ENCODE peak calls at places on chromosomes 13 and 19, in five cellular contexts. G, F, A, M and B are unnamed samples.

GRCh38 chr13:32428581-32429072 is 697 bp upstream of the N4BP2L1 start:
- DNase-seq in A (no peak), G (no peak), F (no peak), M (no peak), B (no peak)

GRCh38 chr13:110116072-110116487 is 190.9 kb downstream of the COL4A1 start:
- DNase-seq in A (peak), F (peak), G (peak), M (no peak), B (peak)

GRCh38 chr19:10417598-10418280 is 2.6 kb upstream of the PDE4A start:
- DNase-seq in G (no peak), A (peak), F (no peak), M (no peak), B (no peak)

GRCh38 chr13:105957769-105958438 is 577.6 kb downstream of the EFNB2 start:
- DNase-seq in F (no peak), M (no peak), G (no peak), A (no peak), B (no peak)

GRCh38 chr19:54704928-54705327 is 19.3 kb upstream of the KIR3DL3 start:
- DNase-seq in G (no peak), A (no peak), M (no peak), F (no peak), B (no peak)

GRCh38 chr19:58229255-58229639 is 533 bp downstream of the ZNF544 start:
- DNase-seq in F (peak), M (no peak), A (peak), G (peak), B (no peak)

GRCh38 chr13:21717817-21718216 is 46.9 kb downstream of the FGF9 start:
- DNase-seq in M (no peak), F (no peak), A (no peak), G (no peak), B (peak)

GRCh38 chr13:38398810-38399493 is 49.3 kb downstream of the UFM1 start:
- DNase-seq in F (peak), M (no peak), G (no peak), A (no peak), B (no peak)

GRCh38 chr19:51698296-51698695 is 5.2 kb downstream of the SPACA6 start:
- DNase-seq in G (no peak), F (peak), M (no peak), A (no peak), B (no peak)

GRCh38 chr19:12899891-12900518 is 9.0 kb downstream of the GCDH start:
- DNase-seq in M (no peak), A (peak), G (no peak), F (no peak), B (no peak)

GRCh38 chr19:13401388-13401787 is 104.9 kb downstream of the CACNA1A start:
- DNase-seq in A (no peak), G (no peak), M (no peak), F (peak), B (no peak)

GRCh38 chr13:34358811-34359513 is 541.0 kb downstream of the RFC3 start:
- DNase-seq in M (no peak), F (peak), A (no peak), G (no peak), B (no peak)

GRCh38 chr19:798415-799075 is 1.3 kb downstream of the PTBP1 start:
- DNase-seq in F (no peak), M (no peak), G (peak), A (peak), B (no peak)

GRCh38 chr19:53982056-53982455 is 9.4 kb upstream of the CACNG6 start:
- DNase-seq in M (no peak), F (no peak), G (no peak), A (no peak), B (no peak)

GRCh38 chr13:80047406-80047805 is 293.5 kb downstream of the SPRY2 start:
- DNase-seq in G (no peak), A (no peak), M (no peak), F (peak), B (no peak)

GRCh38 chr19:3125900-3126524 is 9.8 kb upstream of the GNA15 start:
- DNase-seq in A (peak), G (peak), M (no peak), F (peak), B (peak)